ENCODE peak calls at places on chromosomes 16 and 17, in five cellular contexts. One of them, this sample, is unnamed.

GRCh38 chr16:10939649-10940206 is 2.5 kb downstream of the DEXI start:
- DNase-seq in suprapubic skin: no peak
- DNase-seq in dorsolateral prefrontal cortex: no peak
- DNase-seq in IMR-90: no peak
- DNase-seq in cardiac muscle cell: no peak
- DNase-seq in this sample: no peak

GRCh38 chr17:70905796-70906195 is 736.5 kb downstream of the KCNJ2 start:
- DNase-seq in suprapubic skin: no peak
- DNase-seq in IMR-90: peak
- DNase-seq in dorsolateral prefrontal cortex: no peak
- DNase-seq in cardiac muscle cell: peak
- DNase-seq in this sample: no peak

GRCh38 chr17:61504697-61505096 is 52.5 kb downstream of the TBX4 start:
- DNase-seq in suprapubic skin: no peak
- DNase-seq in dorsolateral prefrontal cortex: no peak
- DNase-seq in IMR-90: peak
- DNase-seq in cardiac muscle cell: peak
- DNase-seq in this sample: no peak

GRCh38 chr17:73589096-73589980 is 54.9 kb downstream of the SDK2 start:
- DNase-seq in IMR-90: no peak
- DNase-seq in dorsolateral prefrontal cortex: no peak
- DNase-seq in cardiac muscle cell: no peak
- DNase-seq in suprapubic skin: no peak
- DNase-seq in this sample: no peak

GRCh38 chr17:44982113-44982702 is 14.1 kb upstream of the C1QL1 start:
- DNase-seq in IMR-90: no peak
- DNase-seq in suprapubic skin: no peak
- DNase-seq in dorsolateral prefrontal cortex: no peak
- DNase-seq in cardiac muscle cell: no peak
- DNase-seq in this sample: no peak

GRCh38 chr16:54286330-54287017 is at the start of gene IRX3:
- DNase-seq in suprapubic skin: peak
- DNase-seq in cardiac muscle cell: peak
- DNase-seq in IMR-90: peak
- DNase-seq in dorsolateral prefrontal cortex: no peak
- DNase-seq in this sample: no peak

GRCh38 chr16:20918486-20919239 is 18.1 kb downstream of the LYRM1 start:
- DNase-seq in dorsolateral prefrontal cortex: no peak
- DNase-seq in IMR-90: peak
- DNase-seq in cardiac muscle cell: peak
- DNase-seq in suprapubic skin: peak
- DNase-seq in this sample: no peak

GRCh38 chr16:13077816-13078215 is 176.4 kb downstream of the SHISA9 start:
- DNase-seq in suprapubic skin: no peak
- DNase-seq in IMR-90: no peak
- DNase-seq in dorsolateral prefrontal cortex: no peak
- DNase-seq in cardiac muscle cell: no peak
- DNase-seq in this sample: no peak

GRCh38 chr17:27276653-27277156 is 17.2 kb upstream of the WSB1 start:
- DNase-seq in suprapubic skin: no peak
- DNase-seq in dorsolateral prefrontal cortex: no peak
- DNase-seq in IMR-90: peak
- DNase-seq in cardiac muscle cell: peak
- DNase-seq in this sample: no peak

GRCh38 chr16:50156590-50156989 is 3.5 kb downstream of the TENT4B start:
- DNase-seq in IMR-90: no peak
- DNase-seq in dorsolateral prefrontal cortex: no peak
- DNase-seq in suprapubic skin: no peak
- DNase-seq in cardiac muscle cell: no peak
- DNase-seq in this sample: no peak

GRCh38 chr17:41784207-41784744 is 2.2 kb downstream of the JUP start:
- DNase-seq in IMR-90: peak
- DNase-seq in suprapubic skin: no peak
- DNase-seq in dorsolateral prefrontal cortex: no peak
- DNase-seq in cardiac muscle cell: peak
- DNase-seq in this sample: no peak

GRCh38 chr16:72990571-72990970 is 57.4 kb downstream of the ZFHX3 start:
- DNase-seq in cardiac muscle cell: no peak
- DNase-seq in IMR-90: no peak
- DNase-seq in dorsolateral prefrontal cortex: no peak
- DNase-seq in suprapubic skin: no peak
- DNase-seq in this sample: no peak

GRCh38 chr16:88732172-88732960 is 26.1 kb downstream of the CTU2 start:
- DNase-seq in cardiac muscle cell: no peak
- DNase-seq in dorsolateral prefrontal cortex: no peak
- DNase-seq in IMR-90: no peak
- DNase-seq in suprapubic skin: no peak
- DNase-seq in this sample: no peak

GRCh38 chr16:4651842-4652241 is 27.2 kb downstream of the MGRN1 start:
- DNase-seq in suprapubic skin: no peak
- DNase-seq in IMR-90: no peak
- DNase-seq in dorsolateral prefrontal cortex: no peak
- DNase-seq in cardiac muscle cell: no peak
- DNase-seq in this sample: no peak

GRCh38 chr17:35432176-35433074 is at the start of gene SLFN12:
- DNase-seq in cardiac muscle cell: peak
- DNase-seq in dorsolateral prefrontal cortex: no peak
- DNase-seq in suprapubic skin: peak
- DNase-seq in IMR-90: peak
- DNase-seq in this sample: peak

GRCh38 chr17:40290629-40291296 is 3.1 kb downstream of the CDC6 start:
- DNase-seq in cardiac muscle cell: peak
- DNase-seq in suprapubic skin: no peak
- DNase-seq in dorsolateral prefrontal cortex: no peak
- DNase-seq in IMR-90: peak
- DNase-seq in this sample: peak

GRCh38 chr17:43998552-43998951 is 5.9 kb upstream of the NAGS start:
- DNase-seq in dorsolateral prefrontal cortex: no peak
- DNase-seq in cardiac muscle cell: peak
- DNase-seq in IMR-90: peak
- DNase-seq in suprapubic skin: no peak
- DNase-seq in this sample: no peak

GRCh38 chr17:41869426-41869825 is 4.2 kb upstream of the KLHL11 start:
- DNase-seq in suprapubic skin: no peak
- DNase-seq in cardiac muscle cell: no peak
- DNase-seq in IMR-90: no peak
- DNase-seq in dorsolateral prefrontal cortex: no peak
- DNase-seq in this sample: no peak

GRCh38 chr17:56350592-56350991 is 197.3 kb downstream of the ANKFN1 start:
- DNase-seq in suprapubic skin: no peak
- DNase-seq in cardiac muscle cell: no peak
- DNase-seq in IMR-90: no peak
- DNase-seq in dorsolateral prefrontal cortex: no peak
- DNase-seq in this sample: no peak

GRCh38 chr16:56277040-56277439 is 85.8 kb downstream of the GNAO1 start:
- DNase-seq in suprapubic skin: no peak
- DNase-seq in IMR-90: no peak
- DNase-seq in dorsolateral prefrontal cortex: peak
- DNase-seq in cardiac muscle cell: no peak
- DNase-seq in this sample: no peak

GRCh38 chr17:68450801-68451200 is 6.5 kb downstream of the WIPI1 start:
- DNase-seq in dorsolateral prefrontal cortex: no peak
- DNase-seq in suprapubic skin: no peak
- DNase-seq in cardiac muscle cell: no peak
- DNase-seq in IMR-90: no peak
- DNase-seq in this sample: no peak

GRCh38 chr17:9226794-9227135 is 205.5 kb downstream of the NTN1 start:
- DNase-seq in cardiac muscle cell: no peak
- DNase-seq in suprapubic skin: peak
- DNase-seq in IMR-90: no peak
- DNase-seq in dorsolateral prefrontal cortex: no peak
- DNase-seq in this sample: no peak

GRCh38 chr16:77807-78443 is at the start of gene MPG:
- DNase-seq in dorsolateral prefrontal cortex: peak
- DNase-seq in cardiac muscle cell: peak
- DNase-seq in suprapubic skin: peak
- DNase-seq in IMR-90: peak
- DNase-seq in this sample: peak

GRCh38 chr16:13708361-13708760 is 211.6 kb upstream of the ERCC4 start:
- DNase-seq in dorsolateral prefrontal cortex: no peak
- DNase-seq in suprapubic skin: no peak
- DNase-seq in IMR-90: no peak
- DNase-seq in cardiac muscle cell: no peak
- DNase-seq in this sample: no peak

GRCh38 chr17:64410750-64411490 is 20.3 kb upstream of the PECAM1 start:
- DNase-seq in suprapubic skin: no peak
- DNase-seq in IMR-90: no peak
- DNase-seq in cardiac muscle cell: no peak
- DNase-seq in dorsolateral prefrontal cortex: no peak
- DNase-seq in this sample: no peak

GRCh38 chr16:24721830-24722238 is 7.6 kb upstream of the TNRC6A start:
- DNase-seq in cardiac muscle cell: no peak
- DNase-seq in suprapubic skin: no peak
- DNase-seq in IMR-90: no peak
- DNase-seq in dorsolateral prefrontal cortex: no peak
- DNase-seq in this sample: no peak

GRCh38 chr17:68507581-68507980 is 4.6 kb upstream of the PRKAR1A start:
- DNase-seq in IMR-90: no peak
- DNase-seq in suprapubic skin: no peak
- DNase-seq in cardiac muscle cell: peak
- DNase-seq in dorsolateral prefrontal cortex: no peak
- DNase-seq in this sample: no peak

GRCh38 chr17:45936610-45937009 is 42.3 kb downstream of the MAPT start:
- DNase-seq in suprapubic skin: no peak
- DNase-seq in dorsolateral prefrontal cortex: peak
- DNase-seq in cardiac muscle cell: no peak
- DNase-seq in IMR-90: no peak
- DNase-seq in this sample: no peak

GRCh38 chr16:77171750-77172635 is 19.0 kb upstream of the MON1B start:
- DNase-seq in IMR-90: peak
- DNase-seq in cardiac muscle cell: peak
- DNase-seq in suprapubic skin: no peak
- DNase-seq in dorsolateral prefrontal cortex: no peak
- DNase-seq in this sample: no peak

DNA sequence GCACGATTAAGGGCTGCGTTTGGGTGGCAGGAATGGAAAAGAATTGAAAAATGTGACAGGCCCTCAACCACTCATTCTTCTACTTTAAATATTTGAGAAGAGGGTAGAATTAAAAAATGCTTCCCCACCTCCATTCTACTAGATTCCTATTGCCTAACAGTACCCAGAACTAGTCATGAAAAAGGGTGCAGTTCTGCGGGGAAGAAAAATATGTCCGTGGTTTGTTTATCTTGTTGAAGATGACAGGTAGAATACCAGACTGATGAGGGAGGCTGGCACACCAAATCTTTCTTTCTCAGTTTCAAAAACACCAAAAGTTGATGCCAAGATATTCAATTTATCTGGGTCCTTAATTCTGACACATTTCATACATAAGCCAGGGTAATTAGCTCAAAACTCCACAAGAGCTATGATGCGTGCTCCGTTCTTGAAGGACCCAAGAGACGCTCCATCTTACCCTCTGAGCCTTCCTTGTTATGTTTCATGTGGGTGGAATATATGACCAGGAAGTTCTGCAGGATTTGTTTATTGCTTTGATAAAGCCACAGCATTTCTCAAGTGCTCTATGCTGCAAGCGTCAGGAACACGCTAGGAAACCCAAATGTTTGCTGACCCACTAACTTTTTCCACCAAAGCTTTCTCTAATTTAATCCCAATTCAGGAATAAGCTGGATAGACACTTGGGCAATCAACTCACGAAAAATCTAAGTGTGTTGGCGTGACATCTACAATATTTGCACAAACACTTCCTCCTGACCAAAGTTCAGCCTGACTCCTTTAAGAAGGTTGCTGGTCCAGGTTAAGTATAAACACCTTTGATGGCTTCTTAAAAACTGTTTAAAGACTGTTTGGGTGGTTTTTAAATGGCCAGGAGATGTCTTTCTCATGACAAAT is 20.6 kb upstream of the GAN start:
- DNase-seq in IMR-90: peak
- DNase-seq in cardiac muscle cell: peak
- DNase-seq in suprapubic skin: no peak
- DNase-seq in dorsolateral prefrontal cortex: no peak
- DNase-seq in this sample: no peak
- H3K27ac ChIP-seq in IMR-90: no peak
- H3K27ac ChIP-seq in cardiac muscle cell: no peak
- H3K27ac ChIP-seq in suprapubic skin: peak
- H3K27ac ChIP-seq in dorsolateral prefrontal cortex: no peak
- H3K27ac ChIP-seq in this sample: peak

DNA sequence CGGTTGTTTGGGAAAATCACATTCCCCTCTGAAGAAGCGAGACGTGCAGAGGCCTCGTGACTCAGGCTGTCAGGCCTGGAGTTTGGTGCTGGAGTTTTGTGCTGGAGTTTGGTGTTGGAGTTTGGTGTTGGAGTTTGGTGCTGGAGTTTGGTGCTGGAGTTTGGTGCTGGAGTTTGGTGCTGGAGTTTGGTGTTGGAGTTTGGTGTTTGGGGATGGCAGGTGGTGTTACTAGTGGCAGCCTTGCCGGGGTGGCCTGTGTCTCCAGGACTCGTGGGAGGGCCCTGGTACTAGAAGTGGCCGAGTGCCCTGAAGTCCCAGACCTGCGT is 12.6 kb downstream of the TBC1D24 start:
- DNase-seq in dorsolateral prefrontal cortex: no peak
- DNase-seq in suprapubic skin: no peak
- DNase-seq in cardiac muscle cell: no peak
- DNase-seq in IMR-90: peak
- DNase-seq in this sample: no peak
- TF ChIP-seq CTCF in dorsolateral prefrontal cortex: no peak
- TF ChIP-seq CTCF in suprapubic skin: no peak
- TF ChIP-seq CTCF in cardiac muscle cell: no peak
- TF ChIP-seq CTCF in IMR-90: no peak
- TF ChIP-seq CTCF in this sample: no peak

GRCh38 chr17:19364699-19365498 is 2.4 kb upstream of the B9D1 start:
- DNase-seq in suprapubic skin: no peak
- DNase-seq in IMR-90: no peak
- DNase-seq in cardiac muscle cell: no peak
- DNase-seq in dorsolateral prefrontal cortex: no peak
- DNase-seq in this sample: no peak
- H3K27ac ChIP-seq in suprapubic skin: no peak
- H3K27ac ChIP-seq in IMR-90: no peak
- H3K27ac ChIP-seq in cardiac muscle cell: no peak
- H3K27ac ChIP-seq in dorsolateral prefrontal cortex: no peak
- H3K27ac ChIP-seq in this sample: no peak

DNA sequence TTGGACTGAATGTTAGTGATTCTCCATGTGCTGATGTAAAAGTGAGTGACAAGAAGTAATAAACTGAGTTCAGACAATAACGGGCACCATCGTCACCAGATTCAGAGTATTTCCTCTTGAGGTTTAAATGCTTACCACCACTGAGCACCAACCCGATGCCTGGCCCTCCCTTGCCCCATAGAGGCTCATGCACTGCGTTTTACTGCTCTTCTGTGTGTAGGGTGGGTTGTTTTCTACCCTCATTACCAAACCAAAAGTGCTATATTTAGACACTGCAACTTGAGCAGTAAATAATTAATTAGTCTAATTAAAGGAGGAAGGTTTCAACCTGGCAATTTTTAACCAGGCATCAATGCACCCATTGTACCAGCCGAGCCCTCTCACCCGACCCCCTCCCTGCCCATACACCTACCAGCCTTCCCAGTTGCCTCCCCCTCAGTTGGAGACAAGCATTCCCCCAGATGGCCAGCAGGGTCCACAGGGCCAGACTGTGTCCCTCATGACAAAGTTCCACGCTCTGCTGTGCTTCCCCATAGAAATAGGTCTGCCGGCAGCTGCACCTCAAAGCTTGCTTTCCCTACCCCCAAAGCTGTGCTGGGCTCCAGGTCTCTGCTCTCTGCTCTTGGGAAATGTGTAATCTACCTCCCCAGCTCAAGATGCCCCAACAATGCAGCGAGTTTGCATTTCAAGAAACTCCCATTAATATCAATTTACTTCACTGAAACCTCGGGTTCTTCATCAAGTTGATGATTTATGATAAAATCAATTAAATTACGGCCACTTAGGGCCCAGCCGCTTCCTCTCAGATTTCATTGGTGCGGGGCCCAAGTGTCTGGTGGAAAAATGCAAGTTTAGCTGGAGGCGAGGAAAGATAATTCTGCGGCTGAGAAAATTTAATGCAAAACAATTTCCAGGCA is 16.0 kb downstream of the HOXB4 start:
- DNase-seq in cardiac muscle cell: no peak
- DNase-seq in dorsolateral prefrontal cortex: no peak
- DNase-seq in IMR-90: peak
- DNase-seq in suprapubic skin: no peak
- DNase-seq in this sample: no peak
- TF ChIP-seq CTCF in cardiac muscle cell: peak
- TF ChIP-seq CTCF in dorsolateral prefrontal cortex: no peak
- TF ChIP-seq CTCF in IMR-90: peak
- TF ChIP-seq CTCF in suprapubic skin: peak
- TF ChIP-seq CTCF in this sample: no peak

This sample was measured in Peyer's patch.